ENCODE peak calls at places on chromosomes 3 and 15, in ten cellular contexts. X is adrenal gland, Y is adipocyte, M is A549, G is esophagus muscularis mucosa, P is cardiac muscle cell, H is lower lobe of right lung, L is ovary, C is psoas muscle, K is OCI-LY7. U is an unnamed sample.

GRCh38 chr3:61847784-61848462 is 286.6 kb downstream of the PTPRG start:
- DNase-seq in X (peak; percentile 70), Y (peak; percentile 22), M (no peak), G (no peak), P (peak; percentile 70), H (peak; percentile 71), L (peak; percentile 59), C (peak; percentile 50), K (no peak), U (peak; percentile 46)

GRCh38 chr15:99704444-99704838 is 28.8 kb downstream of the LYSMD4 start:
- DNase-seq in X (no peak), Y (peak; percentile 97), M (peak; percentile 78), G (no peak), P (peak; percentile 91), H (no peak), L (peak; percentile 50), C (no peak), K (peak; percentile 86), U (no peak)

GRCh38 chr3:25171118-25171912 is 256.7 kb upstream of the RARB start:
- DNase-seq in X (no peak), Y (peak; percentile 57), M (no peak), G (no peak), P (no peak), H (no peak), L (no peak), C (no peak), K (no peak), U (no peak)

GRCh38 chr3:33440328-33440577 is at the start of gene UBP1:
- DNase-seq in X (no peak), Y (no peak), M (no peak), G (no peak), P (no peak), H (peak; percentile 100), L (no peak), C (peak; percentile 100), K (no peak), U (no peak)

GRCh38 chr3:31920310-31920709 is 60.8 kb downstream of the OSBPL10 start:
- DNase-seq in X (no peak), Y (no peak), M (no peak), G (no peak), P (no peak), H (no peak), L (no peak), C (no peak), K (no peak), U (no peak)

GRCh38 chr3:137020315-137020714 is 62.5 kb downstream of the IL20RB start:
- DNase-seq in X (no peak), Y (no peak), M (no peak), G (peak; percentile 80), P (no peak), H (no peak), L (no peak), C (no peak), K (no peak), U (no peak)

GRCh38 chr15:91853968-91854943 is 748 bp downstream of the SLCO3A1 start:
- DNase-seq in X (peak; percentile 66), Y (peak; percentile 71), M (peak; percentile 45), G (peak; percentile 91), P (peak; percentile 39), H (peak; percentile 73), L (peak; percentile 53), C (peak; percentile 68), K (peak; percentile 80), U (no peak)

GRCh38 chr3:52532517-52532837 is 1.2 kb downstream of the NT5DC2 start:
- DNase-seq in X (peak; percentile 53), Y (peak; percentile 11), M (no peak), G (no peak), P (peak; percentile 77), H (no peak), L (no peak), C (no peak), K (peak; percentile 58), U (peak; percentile 14)

GRCh38 chr3:177186306-177186705 is 11.0 kb downstream of the TBL1XR1 start:
- DNase-seq in X (no peak), Y (no peak), M (no peak), G (no peak), P (no peak), H (no peak), L (no peak), C (no peak), K (no peak), U (no peak)

GRCh38 chr3:191342391-191342790 is 12.1 kb upstream of the UTS2B start:
- DNase-seq in X (no peak), Y (no peak), M (no peak), G (no peak), P (no peak), H (no peak), L (no peak), C (no peak), K (no peak), U (no peak)
- H3K4me1 ChIP-seq in X (peaks cover 77% of the 10 kb centered on the region), Y (peaks cover 67% of the 10 kb centered on the region), M (peaks cover 40% of the 10 kb centered on the region), G (peaks cover 97% of the 10 kb centered on the region), P (peaks cover 21% of the 10 kb centered on the region), H (peaks cover 57% of the 10 kb centered on the region), L (peaks cover 19% of the 10 kb centered on the region), C (peaks cover 70% of the 10 kb centered on the region), K (peaks cover 19% of the 10 kb centered on the region), U (peaks cover 69% of the 10 kb centered on the region)

GRCh38 chr15:89783111-89783860 is 7.2 kb downstream of the MESP2 start:
- DNase-seq in X (no peak), Y (no peak), M (no peak), G (no peak), P (peak; percentile 87), H (no peak), L (no peak), C (no peak), K (no peak), U (no peak)

GRCh38 chr15:89781055-89781454 is 4.9 kb downstream of the MESP2 start:
- DNase-seq in X (no peak), Y (no peak), M (no peak), G (no peak), P (no peak), H (no peak), L (no peak), C (no peak), K (no peak), U (no peak)

GRCh38 chr15:89783861-89784685 is 7.9 kb downstream of the MESP2 start:
- DNase-seq in X (no peak), Y (no peak), M (no peak), G (no peak), P (no peak), H (no peak), L (no peak), C (no peak), K (no peak), U (no peak)

GRCh38 chr15:89780601-89781000 is 4.5 kb downstream of the MESP2 start:
- DNase-seq in X (no peak), Y (no peak), M (no peak), G (no peak), P (no peak), H (no peak), L (no peak), C (no peak), K (no peak), U (no peak)

DNA sequence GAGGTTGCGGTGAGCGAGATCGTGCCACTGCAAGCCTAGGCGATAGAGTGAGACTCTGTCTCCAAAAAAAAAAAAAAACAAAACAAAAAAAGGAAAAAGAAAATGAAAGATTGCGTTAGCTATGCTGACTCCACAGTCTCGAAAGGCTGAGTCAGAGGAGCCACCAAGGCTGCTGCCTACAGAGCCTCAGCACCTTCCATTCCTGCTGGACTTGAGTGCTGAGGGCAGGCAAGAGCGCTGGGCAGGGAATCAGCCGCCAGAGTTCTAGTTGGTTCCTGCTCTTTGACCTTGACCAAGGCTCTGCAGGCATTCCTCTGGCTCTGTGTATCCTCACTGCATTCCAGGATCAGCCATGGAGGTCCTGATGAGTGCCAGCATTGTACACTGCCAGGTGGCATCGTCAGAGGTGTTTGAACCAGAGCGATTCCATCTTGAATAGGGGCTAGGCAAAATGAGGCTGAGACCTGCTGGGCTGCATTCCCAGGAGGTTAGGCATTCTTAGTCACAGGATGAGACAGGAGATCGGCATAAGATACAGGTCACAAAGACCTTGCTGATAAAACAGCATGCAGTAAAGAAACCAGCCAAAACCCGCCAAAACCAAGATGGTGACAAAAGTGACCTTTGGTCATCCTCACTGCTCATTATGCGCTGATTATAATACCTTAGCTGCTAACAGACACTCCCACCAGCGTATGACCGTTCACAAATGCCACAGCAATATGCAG is 5.9 kb downstream of the MESP2 start:
- DNase-seq in X (peak; percentile 82), Y (peak; percentile 50), M (no peak), G (no peak), P (peak; percentile 72), H (no peak), L (no peak), C (no peak), K (no peak), U (no peak)
- H3K4me1 ChIP-seq in X (peaks cover 15% of the 10 kb centered on the region), Y (peaks cover 43% of the 10 kb centered on the region), M (peaks cover 37% of the 10 kb centered on the region), G (peaks cover under 1% of the 10 kb centered on the region), P (peaks cover 18% of the 10 kb centered on the region), H (peaks cover 13% of the 10 kb centered on the region), L (peaks cover 2% of the 10 kb centered on the region), C (no peaks in the 10 kb centered on the region), K (no peaks in the 10 kb centered on the region), U (no peaks in the 10 kb centered on the region)

GRCh38 chr15:101167791-101168462 is 83.9 kb downstream of the CHSY1 start:
- DNase-seq in X (peak; percentile 73), Y (peak; percentile 16), M (no peak), G (peak; percentile 94), P (peak; percentile 96), H (peak; percentile 73), L (peak; percentile 52), C (peak; percentile 67), K (no peak), U (peak; percentile 50)

GRCh38 chr15:101168898-101169297 is 83.0 kb downstream of the CHSY1 start:
- DNase-seq in X (no peak), Y (no peak), M (no peak), G (no peak), P (no peak), H (no peak), L (no peak), C (no peak), K (no peak), U (no peak)

GRCh38 chr15:101167366-101167790 is 84.5 kb downstream of the CHSY1 start:
- DNase-seq in X (no peak), Y (no peak), M (no peak), G (no peak), P (no peak), H (no peak), L (no peak), C (no peak), K (no peak), U (no peak)

GRCh38 chr15:101169457-101170071 is 82.3 kb downstream of the CHSY1 start:
- DNase-seq in X (no peak), Y (no peak), M (no peak), G (no peak), P (peak; percentile 28), H (no peak), L (no peak), C (peak; percentile 39), K (no peak), U (peak; percentile 30)

DNA sequence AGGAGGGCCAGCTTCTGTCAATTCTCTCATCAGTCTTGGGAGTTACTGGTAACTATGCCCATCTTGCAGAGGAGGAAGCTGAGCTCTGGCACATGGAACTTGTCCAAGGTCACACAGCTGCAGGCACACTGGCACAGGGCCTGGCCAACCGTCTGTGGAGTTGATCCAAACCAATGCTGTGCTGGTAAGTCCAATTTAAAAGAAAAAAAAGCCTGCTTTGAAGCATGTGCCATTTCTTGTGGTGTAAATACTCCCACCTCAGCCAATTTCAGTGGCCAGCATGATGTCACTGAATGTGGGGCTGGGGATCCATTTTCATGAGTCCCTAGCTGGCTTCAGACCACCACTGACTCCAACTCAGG is 83.4 kb downstream of the CHSY1 start:
- DNase-seq in X (peak; percentile 81), Y (no peak), M (no peak), G (no peak), P (peak; percentile 86), H (no peak), L (no peak), C (peak; percentile 56), K (no peak), U (peak; percentile 26)
- H3K4me1 ChIP-seq in X (peaks cover 41% of the 10 kb centered on the region), Y (peaks cover 14% of the 10 kb centered on the region), M (no peaks in the 10 kb centered on the region), G (peaks cover under 1% of the 10 kb centered on the region), P (peaks cover 7% of the 10 kb centered on the region), H (peaks cover 56% of the 10 kb centered on the region), L (peaks cover 9% of the 10 kb centered on the region), C (peaks cover 26% of the 10 kb centered on the region), K (no peaks in the 10 kb centered on the region), U (peaks cover 12% of the 10 kb centered on the region)

GRCh38 chr15:31326729-31327673 is at the start of gene KLF13:
- DNase-seq in X (peak; percentile 57), Y (peak; percentile 83), M (peak; percentile 54), G (no peak), P (peak; percentile 77), H (peak; percentile 85), L (peak; percentile 69), C (peak; percentile 59), K (no peak), U (no peak)
- H3K4me1 ChIP-seq in X (peaks cover 34% of the 10 kb centered on the region), Y (peaks cover 36% of the 10 kb centered on the region), M (peaks cover 24% of the 10 kb centered on the region), G (peaks cover 50% of the 10 kb centered on the region), P (peaks cover 15% of the 10 kb centered on the region), H (peaks cover 48% of the 10 kb centered on the region), L (peaks cover 9% of the 10 kb centered on the region), C (peaks cover 38% of the 10 kb centered on the region), K (peaks cover 53% of the 10 kb centered on the region), U (peaks cover 37% of the 10 kb centered on the region)

U was measured in gastrocnemius medialis.